ENCODE peak calls at places on chromosomes 13 and 19, in four cellular contexts. R, O, Z and J are unnamed samples.

GRCh38 chr13:44331912-44332840 is 41.4 kb upstream of the SERP2 start:
- DNase-seq in R (no peak), O (peak; percentile 85), Z (peak; percentile 92), J (no peak)

GRCh38 chr13:111489301-111489700 is 168.9 kb downstream of the TEX29 start:
- DNase-seq in R (no peak), O (no peak), Z (no peak), J (peak; percentile 7)

GRCh38 chr19:35868823-35869326 is 501 bp downstream of the APLP1 start:
- DNase-seq in R (no peak), O (peak; percentile 22), Z (no peak), J (no peak)

GRCh38 chr13:42036711-42037110 is 11.7 kb upstream of the DGKH start:
- DNase-seq in R (no peak), O (no peak), Z (no peak), J (no peak)

GRCh38 chr19:58575183-58576041 is 2.3 kb upstream of the MZF1 start:
- DNase-seq in R (peak; percentile 91), O (peak; percentile 97), Z (peak; percentile 91), J (peak; percentile 89)

GRCh38 chr13:76912476-76912875 is 26.3 kb upstream of the KCTD12 start:
- DNase-seq in R (no peak), O (no peak), Z (no peak), J (no peak)

GRCh38 chr13:40581277-40581579 is 85.2 kb downstream of the FOXO1 start:
- DNase-seq in R (no peak), O (no peak), Z (no peak), J (no peak)

GRCh38 chr13:110758195-110758594 is 44.7 kb downstream of the ING1 start:
- DNase-seq in R (no peak), O (peak; percentile 13), Z (peak; percentile 50), J (no peak)

GRCh38 chr19:15502264-15502663 is 6.1 kb upstream of the CYP4F22 start:
- DNase-seq in R (no peak), O (no peak), Z (no peak), J (no peak)

GRCh38 chr19:15507068-15508034 is 974 bp upstream of the CYP4F22 start:
- DNase-seq in R (no peak), O (no peak), Z (no peak), J (no peak)

GRCh38 chr19:15501596-15501995 is 6.7 kb upstream of the CYP4F22 start:
- DNase-seq in R (no peak), O (no peak), Z (no peak), J (no peak)

GRCh38 chr19:15508035-15508710 is at the start of gene CYP4F22:
- DNase-seq in R (no peak), O (no peak), Z (no peak), J (no peak)

GRCh38 chr19:15506074-15506565 is 2.2 kb upstream of the CYP4F22 start:
- DNase-seq in R (no peak), O (no peak), Z (no peak), J (no peak)
- H3K9ac ChIP-seq in R (no peak overlapping the region), O (no peak overlapping the region), Z (no peak overlapping the region), J (no peak overlapping the region)

DNA sequence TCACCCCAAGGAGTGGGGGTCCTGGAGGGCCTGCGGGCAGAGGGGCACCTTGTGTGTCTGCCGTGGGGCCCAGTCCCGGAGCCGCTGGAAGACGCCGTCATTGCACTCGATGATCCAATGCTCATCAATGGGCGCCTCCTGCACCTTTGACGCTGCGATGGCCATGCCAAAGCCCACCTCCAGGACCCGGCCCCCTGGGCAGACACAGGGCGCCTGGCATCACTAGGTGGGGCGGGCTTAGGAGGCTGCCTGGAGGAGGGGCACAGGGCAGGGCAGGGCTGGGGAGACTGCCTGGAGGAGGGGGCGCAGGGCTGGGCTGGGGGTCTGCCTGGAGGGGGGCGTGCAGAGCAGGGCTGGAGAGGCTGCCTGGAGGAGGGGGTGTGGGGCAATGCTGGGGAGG is 1.6 kb downstream of the GAMT start:
- DNase-seq in R (no peak), O (no peak), Z (no peak), J (no peak)
- H3K4me1 ChIP-seq in R (no peaks in the 10 kb centered on the region), O (peaks cover 44% of the 10 kb centered on the region), Z (no peaks in the 10 kb centered on the region), J (peaks cover 8% of the 10 kb centered on the region)

GRCh38 chr13:106919638-106920037 is 351.7 kb upstream of the ARGLU1 start:
- DNase-seq in R (no peak), O (no peak), Z (no peak), J (no peak)

GRCh38 chr13:106917024-106917491 is 349.1 kb upstream of the ARGLU1 start:
- DNase-seq in R (peak; percentile 38), O (no peak), Z (no peak), J (no peak)

GRCh38 chr13:106916329-106916728 is 348.4 kb upstream of the ARGLU1 start:
- DNase-seq in R (no peak), O (no peak), Z (peak; percentile 19), J (no peak)

GRCh38 chr13:106919093-106919492 is 351.2 kb upstream of the ARGLU1 start:
- DNase-seq in R (no peak), O (peak; percentile 13), Z (no peak), J (no peak)

GRCh38 chr13:106917673-106918652 is 350.0 kb upstream of the ARGLU1 start:
- DNase-seq in R (peak; percentile 81), O (peak; percentile 74), Z (peak; percentile 86), J (peak; percentile 78)
- H3K27ac ChIP-seq in R (no peak overlapping the region), O (peak overlapping the region; percentile 40), Z (peak overlapping the region; percentile 66), J (peak overlapping the region; percentile 8)

DNA sequence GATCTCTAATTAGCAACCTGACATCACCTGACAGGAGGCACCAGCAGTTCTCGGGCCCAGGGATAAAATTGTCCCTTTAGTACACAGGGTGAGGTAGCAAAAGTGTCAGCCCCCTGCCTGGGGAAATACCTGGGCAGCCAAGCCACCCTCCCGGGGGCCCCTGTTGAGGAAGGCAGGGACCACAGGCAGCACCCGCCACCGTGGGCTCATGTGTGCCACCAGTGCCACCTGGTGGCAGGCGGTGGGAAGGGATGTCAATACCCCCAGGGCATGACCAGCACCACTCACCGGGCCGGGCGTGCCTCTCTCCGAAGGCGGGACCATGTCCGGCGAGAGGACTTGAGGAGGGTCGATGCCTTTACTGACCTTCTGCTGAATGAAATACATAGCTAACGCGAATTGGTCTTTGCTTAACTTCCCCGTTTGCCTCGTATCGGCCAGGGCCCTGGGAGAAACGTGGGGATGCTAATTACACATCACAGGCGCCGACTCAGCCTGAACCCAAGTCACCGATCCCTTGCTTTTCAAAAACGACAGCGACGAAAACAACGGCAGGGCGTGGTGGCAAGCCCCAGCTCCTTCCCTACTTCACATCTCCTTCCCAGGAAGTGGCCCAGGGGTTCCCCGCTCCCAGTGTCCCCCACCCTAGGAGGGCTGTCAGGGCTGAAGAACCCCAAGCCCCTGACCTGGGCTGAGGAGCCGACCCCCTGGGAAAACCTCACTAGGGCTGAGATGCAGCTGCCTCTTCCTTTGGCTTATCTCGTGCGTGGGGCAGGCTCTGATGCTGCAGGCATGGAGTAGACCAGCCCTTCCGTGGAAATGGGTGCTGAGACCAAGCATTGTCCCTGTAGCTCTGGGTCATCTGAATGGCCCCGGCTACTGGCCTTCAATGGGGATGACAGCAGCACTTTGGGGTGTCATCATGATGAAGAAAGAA is 53.8 kb downstream of the EPS15L1 start:
- DNase-seq in R (peak; percentile 89), O (peak; percentile 70), Z (peak; percentile 38), J (peak; percentile 57)
- H3K9ac ChIP-seq in R (no peak overlapping the region), O (no peak overlapping the region), Z (no peak overlapping the region), J (no peak overlapping the region)

GRCh38 chr19:7149956-7150705 is 80.6 kb downstream of the ZNF557 start:
- DNase-seq in R (peak; percentile 38), O (no peak), Z (no peak), J (no peak)

GRCh38 chr19:7152568-7152967 is 83.1 kb downstream of the ZNF557 start:
- DNase-seq in R (peak; percentile 32), O (no peak), Z (no peak), J (no peak)

GRCh38 chr19:7153008-7153407 is 83.5 kb downstream of the ZNF557 start:
- DNase-seq in R (peak; percentile 35), O (no peak), Z (peak; percentile 8), J (no peak)
- H3K4me1 ChIP-seq in R (no peaks in the 10 kb centered on the region), O (peaks cover 4% of the 10 kb centered on the region), Z (no peaks in the 10 kb centered on the region), J (no peaks in the 10 kb centered on the region)